ENCODE peak calls at places on chromosomes 7 and 10, in four cellular contexts. One of them, this sample, is unnamed.
A peak's percentile ranks its signal among the peaks of the same experiment; 100 is the strongest.

GRCh38 chr10:120735773-120736371 is 115.3 kb upstream of the WDR11 start:
- DNase-seq in IMR-90: peak; percentile 12
- DNase-seq in thyroid gland: no peak
- DNase-seq in breast epithelium: no peak
- DNase-seq in this sample: no peak

GRCh38 chr10:1100691-1101368 is 44.6 kb downstream of the WDR37 start:
- DNase-seq in IMR-90: no peak
- DNase-seq in thyroid gland: no peak
- DNase-seq in breast epithelium: no peak
- DNase-seq in this sample: no peak

GRCh38 chr7:26958834-26959233 is 94.4 kb upstream of the SKAP2 start:
- DNase-seq in breast epithelium: no peak
- DNase-seq in IMR-90: peak; percentile 94
- DNase-seq in thyroid gland: no peak
- DNase-seq in this sample: peak; percentile 51

GRCh38 chr7:55565693-55566092 is 6.6 kb downstream of the VOPP1 start:
- DNase-seq in IMR-90: no peak
- DNase-seq in breast epithelium: no peak
- DNase-seq in thyroid gland: no peak
- DNase-seq in this sample: no peak

GRCh38 chr7:87575521-87575920 is 25.2 kb downstream of the ABCB1 start:
- DNase-seq in breast epithelium: no peak
- DNase-seq in IMR-90: peak; percentile 7
- DNase-seq in thyroid gland: no peak
- DNase-seq in this sample: no peak

GRCh38 chr10:17974505-17974904 is 22.8 kb downstream of the SLC39A12 start:
- DNase-seq in thyroid gland: no peak
- DNase-seq in IMR-90: no peak
- DNase-seq in breast epithelium: no peak
- DNase-seq in this sample: no peak

GRCh38 chr7:155793720-155794119 is 18.5 kb downstream of the SHH start:
- DNase-seq in thyroid gland: no peak
- DNase-seq in breast epithelium: no peak
- DNase-seq in IMR-90: no peak
- DNase-seq in this sample: peak; percentile 45

GRCh38 chr10:119253433-119254174 is 46.2 kb downstream of the GRK5 start:
- DNase-seq in breast epithelium: peak; percentile 55
- DNase-seq in thyroid gland: peak; percentile 21
- DNase-seq in IMR-90: peak; percentile 96
- DNase-seq in this sample: peak; percentile 61

GRCh38 chr7:76358478-76359110 is at the start of gene YWHAG:
- DNase-seq in thyroid gland: peak; percentile 85
- DNase-seq in IMR-90: peak; percentile 85
- DNase-seq in breast epithelium: peak; percentile 83
- DNase-seq in this sample: peak; percentile 94

DNA sequence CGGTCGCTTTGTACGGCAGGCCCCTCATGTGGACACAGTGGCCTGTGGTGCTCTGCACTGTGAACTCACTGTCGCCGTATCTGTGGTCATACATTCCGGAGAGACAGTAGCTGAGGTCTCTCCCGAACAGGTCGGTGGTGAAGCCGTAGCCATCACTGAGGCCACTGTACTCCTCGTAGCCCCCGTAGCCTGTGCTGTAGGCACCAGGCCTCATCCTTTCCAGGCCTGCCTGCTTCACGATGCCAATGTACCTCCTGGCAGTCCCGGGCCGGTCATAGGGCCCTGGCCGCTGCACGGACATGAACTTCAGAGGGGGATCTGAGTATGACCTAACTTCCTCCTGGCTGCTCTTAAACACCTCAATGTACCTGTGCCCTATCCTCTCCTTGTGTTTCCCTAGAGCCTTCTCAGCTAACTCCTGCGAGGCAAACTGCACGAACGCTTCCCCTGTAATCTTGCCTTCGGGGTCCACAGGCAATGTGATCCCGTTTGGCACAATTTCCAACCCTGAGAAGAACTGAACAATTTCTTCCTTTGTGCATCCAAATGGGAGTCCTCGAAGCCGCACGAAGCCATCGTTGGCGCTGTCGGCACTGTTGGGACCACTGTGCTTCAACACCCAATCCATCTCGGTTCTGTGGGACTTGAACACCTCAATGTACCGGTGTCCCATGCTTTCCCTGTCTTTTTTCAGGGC is 15.7 kb downstream of the FXYD4 start:
- DNase-seq in thyroid gland: no peak
- DNase-seq in breast epithelium: no peak
- DNase-seq in IMR-90: no peak
- DNase-seq in this sample: no peak
- H3K36me3 ChIP-seq in thyroid gland: peaks cover 52% of the 10 kb centered on the region
- H3K36me3 ChIP-seq in breast epithelium: no peaks in the 10 kb centered on the region
- H3K36me3 ChIP-seq in IMR-90: peaks cover 52% of the 10 kb centered on the region
- H3K36me3 ChIP-seq in this sample: no peaks in the 10 kb centered on the region

GRCh38 chr10:102394801-102395676 is 466 bp upstream of the NFKB2 start:
- DNase-seq in breast epithelium: peak; percentile 86
- DNase-seq in thyroid gland: peak; percentile 90
- DNase-seq in IMR-90: peak; percentile 87
- DNase-seq in this sample: peak; percentile 92
- TF ChIP-seq POLR2A in breast epithelium: peak; percentile 59
- TF ChIP-seq POLR2A in thyroid gland: peak; percentile 62
- TF ChIP-seq POLR2A in IMR-90: peak; percentile 86
- TF ChIP-seq POLR2A in this sample: peak; percentile 12

GRCh38 chr7:157827863-157828160 is 491.0 kb downstream of the DNAJB6 start:
- DNase-seq in thyroid gland: no peak
- DNase-seq in breast epithelium: no peak
- DNase-seq in IMR-90: no peak
- DNase-seq in this sample: no peak
- H3K9me3 ChIP-seq in thyroid gland: no peaks in the 10 kb centered on the region
- H3K9me3 ChIP-seq in breast epithelium: no peaks in the 10 kb centered on the region
- H3K9me3 ChIP-seq in IMR-90: peaks cover 75% of the 10 kb centered on the region
- H3K9me3 ChIP-seq in this sample: no peaks in the 10 kb centered on the region

DNA sequence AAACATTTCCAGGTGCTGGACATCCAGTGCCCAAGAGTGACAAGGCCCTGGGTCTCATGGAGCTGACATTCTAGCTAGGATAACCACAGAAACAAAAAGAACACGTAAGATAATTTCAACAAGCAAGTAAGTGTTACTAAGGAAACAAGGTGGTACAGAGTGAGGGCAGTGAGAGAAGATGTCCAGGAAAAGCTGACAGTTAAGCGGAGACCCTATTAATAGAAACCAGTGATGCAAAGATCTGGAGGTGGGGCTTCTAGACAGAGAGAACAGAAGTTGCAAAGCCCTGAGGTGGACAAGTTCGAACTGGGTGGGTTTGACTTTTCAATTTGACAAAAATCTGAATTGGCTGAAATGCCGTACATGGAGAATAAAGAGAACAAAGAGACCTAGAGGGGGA is 96.3 kb downstream of the TRIL start:
- DNase-seq in thyroid gland: no peak
- DNase-seq in breast epithelium: no peak
- DNase-seq in IMR-90: no peak
- DNase-seq in this sample: no peak
- H3K36me3 ChIP-seq in thyroid gland: no peaks in the 10 kb centered on the region
- H3K36me3 ChIP-seq in breast epithelium: no peaks in the 10 kb centered on the region
- H3K36me3 ChIP-seq in IMR-90: no peaks in the 10 kb centered on the region
- H3K36me3 ChIP-seq in this sample: no peaks in the 10 kb centered on the region

GRCh38 chr10:38027992-38028391 is 17.5 kb downstream of the ZNF33A start:
- DNase-seq in breast epithelium: no peak
- DNase-seq in thyroid gland: no peak
- DNase-seq in IMR-90: peak; percentile 19
- DNase-seq in this sample: no peak

DNA sequence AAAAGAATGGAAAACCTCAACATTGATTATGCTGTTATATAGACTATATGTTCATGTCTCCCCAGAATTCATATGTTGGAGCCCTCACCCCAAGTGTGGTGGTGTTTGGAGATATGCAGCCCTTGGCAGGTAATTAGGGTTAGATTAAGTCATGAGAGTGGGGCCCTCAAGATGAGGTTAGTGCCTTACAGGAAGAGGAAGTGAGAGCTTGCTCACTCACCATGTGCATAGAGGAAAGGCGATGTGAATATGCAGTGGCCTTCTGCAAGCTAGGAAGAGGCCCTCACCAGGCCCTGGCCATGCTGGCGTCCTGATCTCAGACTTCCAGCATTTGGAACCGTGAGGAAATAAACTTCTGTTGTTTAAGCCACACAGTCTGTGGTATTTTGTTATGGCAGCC is 14.8 kb downstream of the ZNF33A start:
- DNase-seq in IMR-90: no peak
- DNase-seq in breast epithelium: no peak
- DNase-seq in thyroid gland: no peak
- DNase-seq in this sample: no peak
- TF ChIP-seq POLR2A in IMR-90: no peak
- TF ChIP-seq POLR2A in breast epithelium: no peak
- TF ChIP-seq POLR2A in thyroid gland: no peak
- TF ChIP-seq POLR2A in this sample: no peak

This sample was measured in Peyer's patch.